ENCODE peak calls at places on chromosomes 6 and 20, in five cellular contexts. One of them, this sample, is unnamed.

GRCh38 chr6:17448165-17448564 is 54.8 kb downstream of the CAP2 start:
- DNase-seq in stimulated activated naive B cell treated with anti-CD40 and anti-IgM and Interleukin-4, amounts not matched to agents 10 μg/mL and 1 μg/mL and 100 μg/mL, for 72 hours: no peak
- DNase-seq in GOT3: no peak
- DNase-seq in neural progenitor cell: no peak
- DNase-seq in left lung: no peak
- DNase-seq in this sample: no peak

GRCh38 chr20:42598586-42598985 is 591.1 kb downstream of the PTPRT start:
- DNase-seq in stimulated activated naive B cell treated with anti-CD40 and anti-IgM and Interleukin-4, amounts not matched to agents 10 μg/mL and 1 μg/mL and 100 μg/mL, for 72 hours: no peak
- DNase-seq in GOT3: no peak
- DNase-seq in neural progenitor cell: no peak
- DNase-seq in left lung: no peak
- DNase-seq in this sample: no peak

GRCh38 chr20:60055740-60056139 is 97.5 kb downstream of the CDH26 start:
- DNase-seq in stimulated activated naive B cell treated with anti-CD40 and anti-IgM and Interleukin-4, amounts not matched to agents 10 μg/mL and 1 μg/mL and 100 μg/mL, for 72 hours: no peak
- DNase-seq in GOT3: no peak
- DNase-seq in neural progenitor cell: no peak
- DNase-seq in left lung: peak; percentile 78
- DNase-seq in this sample: peak; percentile 27

GRCh38 chr20:10469599-10469998 is 34.5 kb downstream of the SLX4IP start:
- DNase-seq in stimulated activated naive B cell treated with anti-CD40 and anti-IgM and Interleukin-4, amounts not matched to agents 10 μg/mL and 1 μg/mL and 100 μg/mL, for 72 hours: no peak
- DNase-seq in GOT3: no peak
- DNase-seq in neural progenitor cell: peak; percentile 78
- DNase-seq in left lung: peak; percentile 42
- DNase-seq in this sample: peak; percentile 84

GRCh38 chr20:9220874-9221547 is 152.1 kb downstream of the PLCB4 start:
- DNase-seq in stimulated activated naive B cell treated with anti-CD40 and anti-IgM and Interleukin-4, amounts not matched to agents 10 μg/mL and 1 μg/mL and 100 μg/mL, for 72 hours: no peak
- DNase-seq in GOT3: no peak
- DNase-seq in neural progenitor cell: peak; percentile 28
- DNase-seq in left lung: no peak
- DNase-seq in this sample: no peak

GRCh38 chr20:58216334-58216733 is 12.1 kb downstream of the ANKRD60 start:
- DNase-seq in stimulated activated naive B cell treated with anti-CD40 and anti-IgM and Interleukin-4, amounts not matched to agents 10 μg/mL and 1 μg/mL and 100 μg/mL, for 72 hours: no peak
- DNase-seq in GOT3: no peak
- DNase-seq in neural progenitor cell: no peak
- DNase-seq in left lung: no peak
- DNase-seq in this sample: no peak

GRCh38 chr6:14231071-14231483 is 113.5 kb downstream of the CD83 start:
- DNase-seq in stimulated activated naive B cell treated with anti-CD40 and anti-IgM and Interleukin-4, amounts not matched to agents 10 μg/mL and 1 μg/mL and 100 μg/mL, for 72 hours: no peak
- DNase-seq in GOT3: no peak
- DNase-seq in neural progenitor cell: no peak
- DNase-seq in left lung: peak; percentile 64
- DNase-seq in this sample: no peak

GRCh38 chr20:63112491-63113219 is 103.3 kb downstream of the YTHDF1 start:
- DNase-seq in stimulated activated naive B cell treated with anti-CD40 and anti-IgM and Interleukin-4, amounts not matched to agents 10 μg/mL and 1 μg/mL and 100 μg/mL, for 72 hours: no peak
- DNase-seq in GOT3: no peak
- DNase-seq in neural progenitor cell: no peak
- DNase-seq in left lung: no peak
- DNase-seq in this sample: no peak

GRCh38 chr6:104705095-104705707 is 154.5 kb downstream of the HACE1 start:
- DNase-seq in stimulated activated naive B cell treated with anti-CD40 and anti-IgM and Interleukin-4, amounts not matched to agents 10 μg/mL and 1 μg/mL and 100 μg/mL, for 72 hours: no peak
- DNase-seq in GOT3: no peak
- DNase-seq in neural progenitor cell: no peak
- DNase-seq in left lung: no peak
- DNase-seq in this sample: no peak

GRCh38 chr6:35059606-35060355 is 81.4 kb downstream of the TCP11 start:
- DNase-seq in stimulated activated naive B cell treated with anti-CD40 and anti-IgM and Interleukin-4, amounts not matched to agents 10 μg/mL and 1 μg/mL and 100 μg/mL, for 72 hours: no peak
- DNase-seq in GOT3: no peak
- DNase-seq in neural progenitor cell: no peak
- DNase-seq in left lung: no peak
- DNase-seq in this sample: no peak

GRCh38 chr20:56627122-56628014 is 1.7 kb upstream of the TFAP2C start:
- DNase-seq in stimulated activated naive B cell treated with anti-CD40 and anti-IgM and Interleukin-4, amounts not matched to agents 10 μg/mL and 1 μg/mL and 100 μg/mL, for 72 hours: no peak
- DNase-seq in GOT3: no peak
- DNase-seq in neural progenitor cell: peak; percentile 40
- DNase-seq in left lung: no peak
- DNase-seq in this sample: no peak

GRCh38 chr6:24227556-24227955 is 101.5 kb downstream of the NRSN1 start:
- DNase-seq in stimulated activated naive B cell treated with anti-CD40 and anti-IgM and Interleukin-4, amounts not matched to agents 10 μg/mL and 1 μg/mL and 100 μg/mL, for 72 hours: no peak
- DNase-seq in GOT3: no peak
- DNase-seq in neural progenitor cell: peak; percentile 7
- DNase-seq in left lung: no peak
- DNase-seq in this sample: no peak

GRCh38 chr6:25695671-25696070 is 43.7 kb downstream of the SCGN start:
- DNase-seq in stimulated activated naive B cell treated with anti-CD40 and anti-IgM and Interleukin-4, amounts not matched to agents 10 μg/mL and 1 μg/mL and 100 μg/mL, for 72 hours: no peak
- DNase-seq in GOT3: no peak
- DNase-seq in neural progenitor cell: no peak
- DNase-seq in left lung: no peak
- DNase-seq in this sample: no peak

GRCh38 chr6:37221585-37222124 is 35.9 kb upstream of the TBC1D22B start:
- DNase-seq in stimulated activated naive B cell treated with anti-CD40 and anti-IgM and Interleukin-4, amounts not matched to agents 10 μg/mL and 1 μg/mL and 100 μg/mL, for 72 hours: no peak
- DNase-seq in GOT3: no peak
- DNase-seq in neural progenitor cell: no peak
- DNase-seq in left lung: no peak
- DNase-seq in this sample: no peak

GRCh38 chr20:38514947-38515346 is 42.3 kb downstream of the RALGAPB start:
- DNase-seq in stimulated activated naive B cell treated with anti-CD40 and anti-IgM and Interleukin-4, amounts not matched to agents 10 μg/mL and 1 μg/mL and 100 μg/mL, for 72 hours: no peak
- DNase-seq in GOT3: no peak
- DNase-seq in neural progenitor cell: no peak
- DNase-seq in left lung: no peak
- DNase-seq in this sample: no peak

GRCh38 chr20:63132715-63133471 is 83.0 kb downstream of the YTHDF1 start:
- DNase-seq in stimulated activated naive B cell treated with anti-CD40 and anti-IgM and Interleukin-4, amounts not matched to agents 10 μg/mL and 1 μg/mL and 100 μg/mL, for 72 hours: no peak
- DNase-seq in GOT3: no peak
- DNase-seq in neural progenitor cell: no peak
- DNase-seq in left lung: peak; percentile 23
- DNase-seq in this sample: no peak

GRCh38 chr6:86563197-86563596 is 374.1 kb upstream of the HTR1E start:
- DNase-seq in stimulated activated naive B cell treated with anti-CD40 and anti-IgM and Interleukin-4, amounts not matched to agents 10 μg/mL and 1 μg/mL and 100 μg/mL, for 72 hours: no peak
- DNase-seq in GOT3: no peak
- DNase-seq in neural progenitor cell: no peak
- DNase-seq in left lung: no peak
- DNase-seq in this sample: no peak

GRCh38 chr20:63151554-63152321 is 64.2 kb downstream of the YTHDF1 start:
- DNase-seq in stimulated activated naive B cell treated with anti-CD40 and anti-IgM and Interleukin-4, amounts not matched to agents 10 μg/mL and 1 μg/mL and 100 μg/mL, for 72 hours: no peak
- DNase-seq in GOT3: no peak
- DNase-seq in neural progenitor cell: no peak
- DNase-seq in left lung: no peak
- DNase-seq in this sample: no peak

GRCh38 chr6:79524065-79524464 is 13.2 kb downstream of the LCA5 start:
- DNase-seq in stimulated activated naive B cell treated with anti-CD40 and anti-IgM and Interleukin-4, amounts not matched to agents 10 μg/mL and 1 μg/mL and 100 μg/mL, for 72 hours: no peak
- DNase-seq in GOT3: no peak
- DNase-seq in neural progenitor cell: no peak
- DNase-seq in left lung: no peak
- DNase-seq in this sample: no peak

GRCh38 chr6:42748241-42748898 is 2.5 kb upstream of the TBCC start:
- DNase-seq in stimulated activated naive B cell treated with anti-CD40 and anti-IgM and Interleukin-4, amounts not matched to agents 10 μg/mL and 1 μg/mL and 100 μg/mL, for 72 hours: no peak
- DNase-seq in GOT3: no peak
- DNase-seq in neural progenitor cell: no peak
- DNase-seq in left lung: no peak
- DNase-seq in this sample: no peak

GRCh38 chr6:110949679-110950285 is 8.7 kb upstream of the GTF3C6 start:
- DNase-seq in stimulated activated naive B cell treated with anti-CD40 and anti-IgM and Interleukin-4, amounts not matched to agents 10 μg/mL and 1 μg/mL and 100 μg/mL, for 72 hours: no peak
- DNase-seq in GOT3: no peak
- DNase-seq in neural progenitor cell: no peak
- DNase-seq in left lung: no peak
- DNase-seq in this sample: no peak

GRCh38 chr6:142926494-142927273 is 18.3 kb downstream of the HIVEP2 start:
- DNase-seq in stimulated activated naive B cell treated with anti-CD40 and anti-IgM and Interleukin-4, amounts not matched to agents 10 μg/mL and 1 μg/mL and 100 μg/mL, for 72 hours: peak; percentile 82
- DNase-seq in GOT3: peak; percentile 19
- DNase-seq in neural progenitor cell: peak; percentile 80
- DNase-seq in left lung: peak; percentile 87
- DNase-seq in this sample: peak; percentile 88

GRCh38 chr6:105675715-105676397 is 273.0 kb upstream of the PREP start:
- DNase-seq in stimulated activated naive B cell treated with anti-CD40 and anti-IgM and Interleukin-4, amounts not matched to agents 10 μg/mL and 1 μg/mL and 100 μg/mL, for 72 hours: no peak
- DNase-seq in GOT3: no peak
- DNase-seq in neural progenitor cell: peak; percentile 8
- DNase-seq in left lung: no peak
- DNase-seq in this sample: no peak

GRCh38 chr6:113496157-113496556 is 361.0 kb upstream of the MARCKS start:
- DNase-seq in stimulated activated naive B cell treated with anti-CD40 and anti-IgM and Interleukin-4, amounts not matched to agents 10 μg/mL and 1 μg/mL and 100 μg/mL, for 72 hours: no peak
- DNase-seq in GOT3: no peak
- DNase-seq in neural progenitor cell: no peak
- DNase-seq in left lung: no peak
- DNase-seq in this sample: no peak

GRCh38 chr6:118596774-118597332 is 48.8 kb downstream of the PLN start:
- DNase-seq in stimulated activated naive B cell treated with anti-CD40 and anti-IgM and Interleukin-4, amounts not matched to agents 10 μg/mL and 1 μg/mL and 100 μg/mL, for 72 hours: no peak
- DNase-seq in GOT3: no peak
- DNase-seq in neural progenitor cell: no peak
- DNase-seq in left lung: no peak
- DNase-seq in this sample: no peak

GRCh38 chr6:162907876-162908481 is 180.2 kb downstream of the PACRG start:
- DNase-seq in stimulated activated naive B cell treated with anti-CD40 and anti-IgM and Interleukin-4, amounts not matched to agents 10 μg/mL and 1 μg/mL and 100 μg/mL, for 72 hours: no peak
- DNase-seq in GOT3: no peak
- DNase-seq in neural progenitor cell: peak; percentile 33
- DNase-seq in left lung: no peak
- DNase-seq in this sample: no peak

GRCh38 chr6:161498359-161498758 is 224.5 kb upstream of the AGPAT4 start:
- DNase-seq in stimulated activated naive B cell treated with anti-CD40 and anti-IgM and Interleukin-4, amounts not matched to agents 10 μg/mL and 1 μg/mL and 100 μg/mL, for 72 hours: no peak
- DNase-seq in GOT3: no peak
- DNase-seq in neural progenitor cell: peak; percentile 84
- DNase-seq in left lung: no peak
- DNase-seq in this sample: no peak

GRCh38 chr20:17530153-17530552 is 1.0 kb downstream of the BFSP1 start:
- DNase-seq in stimulated activated naive B cell treated with anti-CD40 and anti-IgM and Interleukin-4, amounts not matched to agents 10 μg/mL and 1 μg/mL and 100 μg/mL, for 72 hours: no peak
- DNase-seq in GOT3: no peak
- DNase-seq in neural progenitor cell: no peak
- DNase-seq in left lung: no peak
- DNase-seq in this sample: no peak

GRCh38 chr6:148492654-148493290 is 150.1 kb downstream of the SASH1 start:
- DNase-seq in stimulated activated naive B cell treated with anti-CD40 and anti-IgM and Interleukin-4, amounts not matched to agents 10 μg/mL and 1 μg/mL and 100 μg/mL, for 72 hours: no peak
- DNase-seq in GOT3: no peak
- DNase-seq in neural progenitor cell: no peak
- DNase-seq in left lung: no peak
- DNase-seq in this sample: no peak

GRCh38 chr6:145339089-145339488 is 396.2 kb downstream of the EPM2A start:
- DNase-seq in stimulated activated naive B cell treated with anti-CD40 and anti-IgM and Interleukin-4, amounts not matched to agents 10 μg/mL and 1 μg/mL and 100 μg/mL, for 72 hours: no peak
- DNase-seq in GOT3: no peak
- DNase-seq in neural progenitor cell: no peak
- DNase-seq in left lung: no peak
- DNase-seq in this sample: no peak

GRCh38 chr6:158066161-158066781 is 84.6 kb downstream of the SYNJ2 start:
- DNase-seq in stimulated activated naive B cell treated with anti-CD40 and anti-IgM and Interleukin-4, amounts not matched to agents 10 μg/mL and 1 μg/mL and 100 μg/mL, for 72 hours: no peak
- DNase-seq in GOT3: no peak
- DNase-seq in neural progenitor cell: no peak
- DNase-seq in left lung: no peak
- DNase-seq in this sample: no peak

GRCh38 chr6:100657678-100658330 is 193.1 kb upstream of the SIM1 start:
- DNase-seq in stimulated activated naive B cell treated with anti-CD40 and anti-IgM and Interleukin-4, amounts not matched to agents 10 μg/mL and 1 μg/mL and 100 μg/mL, for 72 hours: no peak
- DNase-seq in GOT3: no peak
- DNase-seq in neural progenitor cell: no peak
- DNase-seq in left lung: no peak
- DNase-seq in this sample: no peak

GRCh38 chr6:155329460-155330132 is 15.3 kb upstream of the TFB1M start:
- DNase-seq in stimulated activated naive B cell treated with anti-CD40 and anti-IgM and Interleukin-4, amounts not matched to agents 10 μg/mL and 1 μg/mL and 100 μg/mL, for 72 hours: no peak
- DNase-seq in GOT3: no peak
- DNase-seq in neural progenitor cell: no peak
- DNase-seq in left lung: no peak
- DNase-seq in this sample: no peak

GRCh38 chr6:160253714-160254113 is 4.9 kb downstream of the SLC22A2 start:
- DNase-seq in stimulated activated naive B cell treated with anti-CD40 and anti-IgM and Interleukin-4, amounts not matched to agents 10 μg/mL and 1 μg/mL and 100 μg/mL, for 72 hours: no peak
- DNase-seq in GOT3: no peak
- DNase-seq in neural progenitor cell: no peak
- DNase-seq in left lung: no peak
- DNase-seq in this sample: no peak

This sample was measured in ascending aorta.